ENCODE peak calls at places on chromosomes 3 and 15, in four cellular contexts. Q, G, L and D are unnamed samples.

GRCh38 chr3:36679384-36680200 is 84.8 kb downstream of the DCLK3 start:
- DNase-seq in Q (peak), G (no peak), L (peak), D (peak)

GRCh38 chr3:58471025-58471887 is 20.6 kb upstream of the KCTD6 start:
- DNase-seq in Q (peak), G (no peak), L (peak), D (peak)

GRCh38 chr15:77421370-77421700 is 647 bp downstream of the HMG20A start:
- DNase-seq in Q (no peak), G (no peak), L (peak), D (peak)

GRCh38 chr3:23383875-23384274 is 180.7 kb downstream of the UBE2E2 start:
- DNase-seq in Q (no peak), G (no peak), L (no peak), D (no peak)

GRCh38 chr15:70835415-70835814 is 18.5 kb downstream of the LARP6 start:
- DNase-seq in Q (no peak), G (peak), L (no peak), D (no peak)

GRCh38 chr3:188584162-188584529 is 430.2 kb downstream of the LPP start:
- DNase-seq in Q (no peak), G (no peak), L (no peak), D (no peak)

GRCh38 chr15:63626955-63627354 is 29.8 kb downstream of the FBXL22 start:
- DNase-seq in Q (no peak), G (no peak), L (no peak), D (no peak)

GRCh38 chr15:23504003-23504402 is 57.0 kb upstream of the GOLGA6L2 start:
- DNase-seq in Q (no peak), G (no peak), L (no peak), D (no peak)

GRCh38 chr3:128554100-128554464 is 61.1 kb upstream of the GATA2 start:
- DNase-seq in Q (no peak), G (no peak), L (no peak), D (no peak)

GRCh38 chr3:192831801-192832347 is 85.8 kb downstream of the MB21D2 start:
- DNase-seq in Q (no peak), G (no peak), L (no peak), D (no peak)

GRCh38 chr3:185207931-185208746 is 45.7 kb downstream of the EHHADH start:
- DNase-seq in Q (no peak), G (no peak), L (no peak), D (no peak)

GRCh38 chr3:13581485-13582365 is 32.8 kb downstream of the FBLN2 start:
- DNase-seq in Q (no peak), G (no peak), L (no peak), D (no peak)

GRCh38 chr15:49055630-49056029 is 9.4 kb upstream of the SECISBP2L start:
- DNase-seq in Q (no peak), G (no peak), L (no peak), D (no peak)

GRCh38 chr15:35986072-35986666 is 440.2 kb upstream of the DPH6 start:
- DNase-seq in Q (no peak), G (peak), L (no peak), D (no peak)

GRCh38 chr15:97504031-97504430 is 456.5 kb upstream of the ARRDC4 start:
- DNase-seq in Q (no peak), G (no peak), L (no peak), D (peak)

GRCh38 chr3:9388562-9389272 is 8.7 kb upstream of the SETD5 start:
- DNase-seq in Q (no peak), G (no peak), L (no peak), D (no peak)
- TF ChIP-seq POLR2A in Q (no peak), G (no peak), L (no peak), D (no peak)

GRCh38 chr3:45664558-45664957 is 24.6 kb upstream of the SACM1L start:
- DNase-seq in Q (no peak), G (no peak), L (no peak), D (no peak)

GRCh38 chr3:45666729-45667440 is 22.3 kb upstream of the SACM1L start:
- DNase-seq in Q (no peak), G (no peak), L (no peak), D (no peak)

GRCh38 chr3:45670995-45671394 is 18.2 kb upstream of the SACM1L start:
- DNase-seq in Q (no peak), G (peak), L (no peak), D (no peak)

GRCh38 chr3:45665101-45665572 is 24.1 kb upstream of the SACM1L start:
- DNase-seq in Q (peak), G (no peak), L (peak), D (peak)

GRCh38 chr3:45667569-45667967 is 21.6 kb upstream of the SACM1L start:
- DNase-seq in Q (no peak), G (no peak), L (no peak), D (no peak)
- H3K4me3 ChIP-seq in Q (no peak), G (no peak), L (no peak), D (no peak)

GRCh38 chr3:123960791-123961507 is at the start of gene CCDC14:
- DNase-seq in Q (peak), G (peak), L (peak), D (peak)
- TF ChIP-seq POLR2A in Q (peak), G (peak), L (peak), D (peak)

DNA sequence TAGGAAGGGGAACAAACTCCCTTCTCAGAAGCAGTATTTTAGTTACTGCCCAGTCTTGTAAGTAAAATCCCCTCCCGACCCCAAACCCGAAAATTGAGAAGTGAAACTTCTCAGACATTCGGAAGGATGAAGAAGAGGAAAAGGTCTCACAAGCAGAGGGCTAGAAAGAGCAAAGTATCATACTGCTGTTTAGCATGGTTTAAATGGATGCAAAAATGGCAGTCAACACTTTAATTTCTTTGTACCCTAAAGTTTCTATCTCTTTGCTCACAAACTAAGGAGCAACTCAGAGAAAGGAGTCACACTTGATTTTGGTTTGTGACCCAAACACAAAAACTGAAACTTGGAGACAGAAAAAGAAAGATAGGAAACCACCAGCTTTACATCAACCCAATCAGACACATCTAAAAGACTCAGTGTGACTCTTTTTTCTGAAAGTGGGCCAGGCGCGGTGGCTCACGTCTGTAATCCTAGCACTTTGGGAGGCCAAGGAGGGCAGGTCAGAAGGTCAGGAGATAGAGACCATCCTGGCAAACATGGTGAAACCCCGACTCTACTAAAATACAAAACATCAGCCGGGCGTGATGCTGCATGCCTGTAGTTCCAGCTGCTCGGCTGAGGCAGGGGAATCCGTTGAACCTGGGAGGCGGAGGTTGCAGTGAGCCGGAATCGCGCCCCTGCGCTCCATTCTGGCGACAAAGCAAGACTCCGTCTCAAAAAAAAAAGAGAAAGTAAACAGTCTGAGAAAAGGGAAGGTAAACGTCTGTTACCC is 63.2 kb upstream of the ATP11B start:
- DNase-seq in Q (no peak), G (no peak), L (no peak), D (peak)
- H3K4me3 ChIP-seq in Q (no peak), G (no peak), L (no peak), D (no peak)

GRCh38 chr3:40313975-40314860 is 4.7 kb downstream of the EIF1B start:
- DNase-seq in Q (no peak), G (no peak), L (no peak), D (no peak)
- TF ChIP-seq POLR2A in Q (no peak), G (no peak), L (no peak), D (no peak)

GRCh38 chr15:96047255-96047931 is 283.1 kb upstream of the NR2F2 start:
- DNase-seq in Q (no peak), G (peak), L (no peak), D (peak)

GRCh38 chr15:96043586-96044171 is 286.8 kb upstream of the NR2F2 start:
- DNase-seq in Q (no peak), G (no peak), L (no peak), D (peak)

GRCh38 chr15:96049323-96049722 is 281.2 kb upstream of the NR2F2 start:
- DNase-seq in Q (no peak), G (no peak), L (no peak), D (no peak)

GRCh38 chr15:96049766-96050165 is 280.7 kb upstream of the NR2F2 start:
- DNase-seq in Q (no peak), G (no peak), L (no peak), D (no peak)

GRCh38 chr15:96046620-96047240 is 283.8 kb upstream of the NR2F2 start:
- DNase-seq in Q (no peak), G (no peak), L (no peak), D (peak)
- H3K4me3 ChIP-seq in Q (no peak), G (no peak), L (no peak), D (no peak)

GRCh38 chr3:197791120-197792018 is at the start of gene LRCH3:
- DNase-seq in Q (peak), G (peak), L (peak), D (peak)
- TF ChIP-seq POLR2A in Q (peak), G (peak), L (peak), D (peak)

GRCh38 chr3:193869221-193870201 is 266.4 kb upstream of the HES1 start:
- DNase-seq in Q (peak), G (no peak), L (peak), D (peak)

GRCh38 chr3:193871093-193871485 is 264.9 kb upstream of the HES1 start:
- DNase-seq in Q (no peak), G (no peak), L (no peak), D (no peak)

GRCh38 chr3:193872265-193872753 is 263.6 kb upstream of the HES1 start:
- DNase-seq in Q (peak), G (no peak), L (peak), D (peak)

GRCh38 chr3:193868590-193868989 is 267.4 kb upstream of the HES1 start:
- DNase-seq in Q (no peak), G (no peak), L (no peak), D (peak)

GRCh38 chr3:193870376-193871092 is 265.4 kb upstream of the HES1 start:
- DNase-seq in Q (no peak), G (no peak), L (no peak), D (no peak)
- H3K4me3 ChIP-seq in Q (peak), G (no peak), L (no peak), D (no peak)

GRCh38 chr3:49029563-49029884 is 326 bp upstream of the IMPDH2 start:
- DNase-seq in Q (no peak), G (no peak), L (no peak), D (no peak)

GRCh38 chr3:49030331-49030730 is 1.1 kb upstream of the IMPDH2 start:
- DNase-seq in Q (no peak), G (no peak), L (no peak), D (no peak)

GRCh38 chr3:49027634-49028033 is 1.6 kb downstream of the IMPDH2 start:
- DNase-seq in Q (no peak), G (no peak), L (no peak), D (no peak)

GRCh38 chr3:49028298-49028672 is 913 bp downstream of the IMPDH2 start:
- DNase-seq in Q (no peak), G (no peak), L (no peak), D (no peak)

GRCh38 chr3:49028673-49029562 is at the start of gene IMPDH2:
- DNase-seq in Q (peak), G (peak), L (peak), D (peak)
- TF ChIP-seq POLR2A in Q (peak), G (peak), L (peak), D (peak)